ENCODE peak calls at places on chromosomes 4 and X, in eight cellular contexts. K is heart right ventricle; L is T-helper 17 cell; E is activated CD8-positive, alpha-beta memory T cell treated with anti-CD3 and anti-CD28 coated beads for 48 hours; B is foreskin fibroblast; A is transverse colon; D is hippocampal formation; R is GM10248. U is an unnamed sample.
A peak's percentile ranks its signal among the peaks of the same experiment; 100 is the strongest.

GRCh38 chrX:43375146-43375545 is 281.0 kb upstream of the MAOA start:
- DNase-seq in B (no peak), E (no peak), D (no peak), R (no peak), A (no peak), K (no peak), L (no peak), U (no peak)

GRCh38 chr4:168560184-168560834 is 63.5 kb downstream of the PALLD start:
- DNase-seq in E (no peak), A (no peak), B (peak; percentile 68), L (no peak), K (no peak), D (no peak), R (no peak), U (no peak)

GRCh38 chrX:53682885-53683555 is 3.5 kb downstream of the HUWE1 start:
- DNase-seq in E (no peak), L (peak; percentile 11), R (peak; percentile 16), D (no peak), B (peak; percentile 25), A (peak; percentile 25), K (no peak), U (peak; percentile 18)

GRCh38 chrX:141857479-141857878 is 19.4 kb downstream of the MAGEC3 start:
- DNase-seq in D (no peak), L (no peak), E (no peak), K (no peak), B (no peak), A (no peak), R (no peak), U (no peak)

GRCh38 chrX:14939644-14940043 is 66.4 kb downstream of the MOSPD2 start:
- DNase-seq in E (no peak), K (no peak), R (no peak), A (no peak), D (no peak), L (no peak), B (no peak), U (no peak)

GRCh38 chr4:37891221-37892159 is 606 bp downstream of the TBC1D1 start:
- DNase-seq in R (peak; percentile 75), E (peak; percentile 48), A (peak; percentile 46), K (no peak), L (peak; percentile 54), D (no peak), B (no peak), U (no peak)

GRCh38 chr4:152255437-152255836 is 280.5 kb downstream of the FBXW7 start:
- DNase-seq in R (peak; percentile 32), L (no peak), D (no peak), E (peak; percentile 23), K (no peak), B (no peak), A (no peak), U (peak; percentile 31)

GRCh38 chrX:118727686-118728339 is 407 bp downstream of the IL13RA1 start:
- DNase-seq in A (peak; percentile 46), D (no peak), B (peak; percentile 26), K (peak; percentile 54), R (no peak), E (no peak), L (no peak), U (peak; percentile 22)

GRCh38 chrX:28693101-28693500 is 105.9 kb downstream of the IL1RAPL1 start:
- DNase-seq in K (no peak), R (no peak), L (no peak), B (no peak), E (no peak), D (peak; percentile 37), A (no peak), U (no peak)